ENCODE peak calls at places on chromosome 22, in eight cellular contexts. D, F, Y, K, V, X, H and R are unnamed samples.
A peak's percentile ranks its signal among the peaks of the same experiment; 100 is the strongest.

GRCh38 chr22:49266561-49267519 is 560.8 kb downstream of the BRD1 start:
- DNase-seq in X (no peak), F (no peak), H (peak; percentile 41), K (no peak), D (no peak), V (no peak), Y (no peak), R (no peak)

GRCh38 chr22:21816787-21817496 is 50.5 kb downstream of the MAPK1 start:
- DNase-seq in H (no peak), V (no peak), D (no peak), F (peak; percentile 32), K (peak; percentile 34), Y (no peak), X (no peak), R (no peak)

GRCh38 chr22:32501797-32502290 is 27.2 kb downstream of the FBXO7 start:
- DNase-seq in H (no peak), D (no peak), K (no peak), F (no peak), V (no peak), X (no peak), Y (no peak), R (no peak)

GRCh38 chr22:31447337-31447736 is 42.3 kb downstream of the EIF4ENIF1 start:
- DNase-seq in F (no peak), Y (no peak), D (no peak), X (no peak), H (no peak), K (no peak), V (no peak), R (no peak)

GRCh38 chr22:26462971-26463661 is 20.5 kb downstream of the HPS4 start:
- DNase-seq in V (no peak), H (peak; percentile 66), Y (no peak), F (no peak), X (no peak), K (no peak), D (no peak), R (no peak)

GRCh38 chr22:44704159-44705021 is 2.4 kb downstream of the PRR5 start:
- DNase-seq in Y (no peak), V (no peak), K (no peak), H (no peak), X (no peak), D (no peak), F (no peak), R (no peak)

GRCh38 chr22:27252282-27253049 is 549.1 kb downstream of the MN1 start:
- DNase-seq in V (no peak), Y (peak; percentile 74), X (peak; percentile 36), F (no peak), D (no peak), K (no peak), H (no peak), R (peak; percentile 10)

GRCh38 chr22:44410396-44411056 is 87.5 kb downstream of the RTL6 start:
- DNase-seq in F (no peak), Y (no peak), V (peak; percentile 60), X (peak; percentile 28), D (no peak), K (no peak), H (no peak), R (no peak)

GRCh38 chr22:41725510-41726110 is 26.3 kb downstream of the MEI1 start:
- DNase-seq in K (peak; percentile 23), D (peak; percentile 72), H (no peak), V (no peak), F (no peak), X (no peak), Y (no peak), R (peak; percentile 51)

DNA sequence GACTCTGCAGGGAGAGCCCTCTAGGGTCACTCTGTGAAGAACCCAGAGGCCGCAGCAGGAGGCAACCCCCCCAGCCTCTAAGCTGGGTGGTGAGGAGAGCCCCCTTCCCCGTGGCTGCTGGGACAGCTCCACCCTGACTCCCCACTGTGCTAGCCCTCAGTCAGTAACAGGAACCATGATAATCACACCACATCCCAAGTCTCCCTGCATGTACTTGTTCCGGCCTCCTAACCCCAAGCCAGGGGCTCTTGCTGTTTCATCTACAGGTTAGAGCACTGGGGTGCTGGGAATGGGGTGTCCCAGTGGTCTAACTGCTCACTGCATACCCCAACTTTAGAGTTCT is 26.9 kb downstream of the ARVCF start:
- DNase-seq in H (no peak), D (no peak), Y (no peak), X (no peak), K (no peak), F (no peak), V (no peak), R (no peak)
- H3K4me1 ChIP-seq in H (peaks cover 10% of the 10 kb centered on the region), D (peaks cover 9% of the 10 kb centered on the region), Y (no peaks in the 10 kb centered on the region), X (peaks cover 75% of the 10 kb centered on the region), K (peaks cover 28% of the 10 kb centered on the region), F (peaks cover under 1% of the 10 kb centered on the region), V (peaks cover 10% of the 10 kb centered on the region), R (no peaks in the 10 kb centered on the region)

GRCh38 chr22:35230417-35230816 is 26.9 kb upstream of the HMGXB4 start:
- DNase-seq in D (no peak), F (no peak), X (no peak), H (no peak), K (peak; percentile 21), Y (no peak), V (no peak), R (no peak)
- H3K4me3 ChIP-seq in D (peak overlapping the region; percentile 27), F (peak overlapping the region; percentile 4), X (no peak overlapping the region), H (no peak overlapping the region), K (peak overlapping the region; percentile 54), Y (no peak overlapping the region), V (no peak overlapping the region), R (no peak overlapping the region)

GRCh38 chr22:18079706-18080230 is 2.0 kb downstream of the PEX26 start:
- DNase-seq in H (no peak), V (no peak), D (no peak), K (no peak), X (no peak), Y (no peak), F (no peak), R (no peak)

GRCh38 chr22:18081416-18081815 is 3.6 kb downstream of the PEX26 start:
- DNase-seq in X (no peak), V (no peak), D (no peak), K (no peak), H (no peak), F (no peak), Y (no peak), R (no peak)

GRCh38 chr22:18083406-18083805 is 5.6 kb downstream of the PEX26 start:
- DNase-seq in X (no peak), K (no peak), H (no peak), D (no peak), V (no peak), F (no peak), Y (no peak), R (no peak)

GRCh38 chr22:18085188-18085587 is 7.4 kb downstream of the PEX26 start:
- DNase-seq in X (no peak), Y (no peak), D (no peak), V (no peak), F (no peak), K (no peak), H (no peak), R (no peak)

DNA sequence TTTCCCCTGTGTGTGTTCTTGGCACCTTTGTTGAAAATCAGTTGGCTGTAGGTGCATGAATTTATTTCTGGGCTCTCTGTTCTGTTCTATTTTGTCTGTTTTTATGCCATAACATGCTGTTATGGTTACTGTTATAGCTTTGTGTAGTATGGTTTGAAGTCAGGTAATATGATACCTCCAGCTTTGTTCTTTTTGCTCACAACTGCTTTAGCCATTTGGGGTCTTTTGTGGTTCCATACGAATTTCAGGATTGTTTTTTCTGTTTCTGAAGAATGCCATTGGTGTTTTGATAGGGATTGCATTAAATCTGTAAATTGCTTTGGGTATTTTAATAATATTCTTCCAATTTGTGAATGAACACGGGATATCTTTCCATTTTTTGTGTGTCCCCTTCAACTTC is 4.7 kb downstream of the PEX26 start:
- DNase-seq in Y (no peak), H (no peak), V (no peak), K (no peak), D (no peak), F (no peak), X (no peak), R (no peak)
- H3K36me3 ChIP-seq in Y (no peaks in the 10 kb centered on the region), H (no peaks in the 10 kb centered on the region), V (peaks cover 72% of the 10 kb centered on the region), K (peaks cover 32% of the 10 kb centered on the region), D (peaks cover 3% of the 10 kb centered on the region), F (peaks cover 10% of the 10 kb centered on the region), X (peaks cover 81% of the 10 kb centered on the region), R (peaks cover 6% of the 10 kb centered on the region)

GRCh38 chr22:40441761-40442364 is 71.5 kb downstream of the SGSM3 start:
- DNase-seq in K (no peak), V (no peak), F (no peak), H (no peak), Y (no peak), X (no peak), D (no peak), R (no peak)
- H3K4me1 ChIP-seq in K (no peaks in the 10 kb centered on the region), V (peaks cover 24% of the 10 kb centered on the region), F (peaks cover 17% of the 10 kb centered on the region), H (no peaks in the 10 kb centered on the region), Y (no peaks in the 10 kb centered on the region), X (peaks cover 44% of the 10 kb centered on the region), D (peaks cover 3% of the 10 kb centered on the region), R (peaks cover 10% of the 10 kb centered on the region)